ENCODE peak calls at places on chromosomes 12 and 14, in five cellular contexts. H is Panc1, S is substantia nigra, D is right cardiac atrium, O is GM23248. Y is an unnamed sample.

GRCh38 chr12:109291531-109292341 is 17.3 kb downstream of the FOXN4 start:
- DNase-seq in H (no peak), S (peak; percentile 66), D (peak; percentile 87), O (peak; percentile 56), Y (peak; percentile 82)

GRCh38 chr12:111202237-111202592 is 166.7 kb downstream of the PHETA1 start:
- DNase-seq in H (no peak), S (no peak), D (no peak), O (no peak), Y (no peak)

GRCh38 chr14:87044807-87045206 is 948.2 kb downstream of the GALC start:
- DNase-seq in H (no peak), S (no peak), D (no peak), O (no peak), Y (no peak)

GRCh38 chr14:101948666-101949205 is 15.6 kb upstream of the DYNC1H1 start:
- DNase-seq in H (no peak), S (no peak), D (peak; percentile 76), O (peak; percentile 41), Y (no peak)

GRCh38 chr14:21509432-21510143 is 1.6 kb downstream of the METTL3 start:
- DNase-seq in H (no peak), S (no peak), D (no peak), O (no peak), Y (no peak)

GRCh38 chr12:42741771-42742510 is 152.4 kb upstream of the PRICKLE1 start:
- DNase-seq in H (no peak), S (no peak), D (no peak), O (peak; percentile 81), Y (no peak)

GRCh38 chr12:88578821-88579518 is 1.3 kb downstream of the KITLG start:
- DNase-seq in H (no peak), S (no peak), D (peak; percentile 28), O (peak; percentile 60), Y (peak; percentile 7)

GRCh38 chr14:97697772-97698171 is 900.6 kb downstream of the VRK1 start:
- DNase-seq in H (no peak), S (no peak), D (no peak), O (no peak), Y (no peak)

GRCh38 chr14:41606249-41607118 is at the start of gene LRFN5:
- DNase-seq in H (no peak), S (no peak), D (peak; percentile 82), O (peak; percentile 79), Y (peak; percentile 38)

GRCh38 chr12:93526786-93527428 is 45.6 kb upstream of the SOCS2 start:
- DNase-seq in H (no peak), S (no peak), D (no peak), O (peak; percentile 82), Y (no peak)

GRCh38 chr12:8636581-8636980 is 23.9 kb upstream of the AICDA start:
- DNase-seq in H (no peak), S (no peak), D (no peak), O (no peak), Y (no peak)

GRCh38 chr14:64502476-64503183 is 1.0 kb downstream of the ZBTB25 start:
- DNase-seq in H (no peak), S (no peak), D (no peak), O (no peak), Y (no peak)

GRCh38 chr12:61365001-61365400 is 895.2 kb upstream of the USP15 start:
- DNase-seq in H (no peak), S (no peak), D (no peak), O (no peak), Y (no peak)

DNA sequence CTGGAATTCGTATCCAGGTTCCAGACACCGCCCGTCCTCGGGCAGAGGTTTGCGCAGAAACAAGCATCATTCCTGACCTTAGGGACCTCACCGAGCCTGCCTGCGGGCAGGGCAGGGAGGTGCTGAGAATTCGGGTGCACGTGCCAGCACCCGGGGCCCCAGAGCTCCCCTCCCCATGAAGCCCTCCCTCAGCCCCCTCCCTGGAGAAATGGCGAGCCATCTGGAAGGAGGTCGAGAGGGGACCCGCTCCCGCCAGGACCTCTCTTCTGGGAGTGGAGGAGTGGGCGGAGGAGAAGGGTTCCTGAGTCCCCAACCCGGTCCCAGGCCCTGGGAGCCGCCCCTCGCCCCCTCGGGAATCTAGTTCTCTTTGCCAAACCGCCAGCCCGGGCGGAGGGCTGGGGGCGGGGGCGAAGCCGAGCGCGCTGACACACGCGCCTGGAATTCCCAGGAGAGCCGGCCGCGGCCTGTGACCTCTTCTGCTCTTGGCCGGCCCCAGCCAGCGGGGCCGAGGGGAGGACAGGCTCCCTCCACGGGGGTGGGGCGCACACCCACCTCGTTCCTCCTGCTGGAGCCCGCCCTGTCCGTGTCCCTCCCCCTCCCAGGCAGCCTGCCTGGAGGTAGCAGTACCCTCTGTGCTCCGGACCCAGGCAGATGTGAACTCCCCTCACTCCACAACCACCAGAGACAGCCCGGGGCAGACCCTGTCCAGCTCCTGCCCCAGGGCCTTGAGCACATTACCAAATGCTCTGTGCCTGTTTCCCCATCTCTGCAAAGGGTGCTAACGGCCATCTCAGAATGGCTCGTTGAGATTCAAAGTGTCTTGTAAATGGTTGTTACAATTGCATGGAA is 23.0 kb upstream of the GPR132 start:
- DNase-seq in H (no peak), S (no peak), D (peak; percentile 88), O (peak; percentile 84), Y (no peak)
- H3K27ac ChIP-seq in H (peak overlapping the region; percentile 86), S (no peak overlapping the region), D (no peak overlapping the region), O (peak overlapping the region; percentile 86), Y (no peak overlapping the region)

GRCh38 chr12:124608451-124608870 is 41.0 kb upstream of the NCOR2 start:
- DNase-seq in H (no peak), S (no peak), D (no peak), O (no peak), Y (no peak)
- H3K27ac ChIP-seq in H (no peak overlapping the region), S (no peak overlapping the region), D (no peak overlapping the region), O (no peak overlapping the region), Y (no peak overlapping the region)

GRCh38 chr12:131113562-131113961 is 159.9 kb downstream of the ADGRD1 start:
- DNase-seq in H (no peak), S (no peak), D (peak; percentile 20), O (no peak), Y (no peak)
- H3K27ac ChIP-seq in H (no peak overlapping the region), S (no peak overlapping the region), D (no peak overlapping the region), O (no peak overlapping the region), Y (no peak overlapping the region)

GRCh38 chr12:89949457-89950195 is 241.0 kb upstream of the ATP2B1 start:
- DNase-seq in H (peak; percentile 39), S (no peak), D (no peak), O (peak; percentile 87), Y (no peak)

GRCh38 chr12:89951694-89952060 is 243.0 kb upstream of the ATP2B1 start:
- DNase-seq in H (no peak), S (no peak), D (no peak), O (no peak), Y (no peak)

GRCh38 chr12:89950421-89950820 is 241.8 kb upstream of the ATP2B1 start:
- DNase-seq in H (no peak), S (no peak), D (no peak), O (no peak), Y (no peak)

GRCh38 chr12:89948266-89949175 is 239.9 kb upstream of the ATP2B1 start:
- DNase-seq in H (no peak), S (no peak), D (no peak), O (no peak), Y (no peak)

DNA sequence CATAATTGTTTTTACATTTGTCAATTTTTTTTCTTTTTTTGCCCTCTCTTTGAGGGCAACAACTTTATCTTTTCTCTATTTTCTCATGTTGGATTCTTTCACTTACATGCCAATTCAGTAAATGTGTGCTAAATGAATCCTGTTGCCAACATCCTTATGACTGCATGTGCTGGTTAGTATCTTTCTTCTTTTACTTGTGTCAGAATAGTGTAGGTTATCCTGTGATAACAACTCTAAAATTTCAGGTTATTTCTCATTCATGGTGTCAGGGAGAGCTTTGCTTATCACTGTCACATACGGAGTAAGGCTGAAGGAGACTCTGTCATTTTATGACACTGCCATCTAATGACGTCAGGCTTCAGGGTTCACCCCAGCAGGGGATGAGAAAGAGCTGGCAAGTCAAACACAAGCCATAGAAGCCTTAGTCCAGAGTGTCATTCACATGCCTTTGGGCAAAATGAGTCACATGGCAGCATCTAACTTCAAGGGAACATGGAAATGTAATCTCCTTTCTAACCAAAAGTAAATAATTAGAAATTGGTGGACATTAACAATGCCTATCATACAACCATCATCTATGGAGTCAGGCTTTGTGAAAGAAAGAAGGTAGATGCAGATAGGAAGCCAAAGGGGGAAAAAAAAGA is 242.5 kb upstream of the ATP2B1 start:
- DNase-seq in H (no peak), S (no peak), D (no peak), O (peak; percentile 79), Y (no peak)
- H3K27ac ChIP-seq in H (peak overlapping the region; percentile 82), S (no peak overlapping the region), D (no peak overlapping the region), O (peak overlapping the region; percentile 86), Y (no peak overlapping the region)

DNA sequence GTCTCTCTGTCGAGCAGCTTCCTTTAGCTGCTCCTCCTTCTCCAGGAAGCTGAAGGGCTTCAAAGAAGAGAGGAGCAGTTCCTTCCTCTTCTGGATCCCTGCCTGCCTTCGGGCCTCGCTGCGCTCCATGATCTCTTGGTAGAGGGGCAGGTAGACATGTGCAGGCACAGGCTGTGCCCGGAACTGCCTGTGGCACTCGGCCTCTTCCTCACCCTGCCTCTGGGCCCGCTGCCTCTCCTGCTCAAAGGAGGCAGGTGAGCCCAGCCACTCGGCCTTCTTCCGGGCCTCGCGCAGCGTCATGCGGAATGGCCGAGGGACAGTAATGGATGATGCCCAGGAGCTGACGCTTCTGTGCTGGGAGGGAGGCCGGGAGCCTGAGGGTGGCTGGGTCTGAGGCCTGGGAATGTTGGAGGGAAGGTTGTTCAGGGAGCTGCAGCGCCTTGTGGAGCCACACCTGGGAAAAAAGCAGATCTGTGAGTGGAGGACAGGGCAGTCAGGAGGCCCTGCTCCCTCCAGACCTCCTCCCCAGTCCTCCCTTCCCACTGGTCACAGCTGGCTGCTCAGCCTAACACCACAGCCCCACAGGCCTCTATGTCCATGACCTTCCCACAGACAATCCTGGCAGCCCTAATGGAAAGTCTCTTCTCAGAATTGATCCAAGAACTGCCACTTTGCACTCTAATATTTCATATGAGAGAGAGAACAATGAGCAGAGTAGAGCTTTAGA is 5.3 kb downstream of the FAM161B start:
- DNase-seq in H (no peak), S (no peak), D (no peak), O (no peak), Y (no peak)
- H3K27ac ChIP-seq in H (no peak overlapping the region), S (no peak overlapping the region), D (no peak overlapping the region), O (no peak overlapping the region), Y (no peak overlapping the region)

GRCh38 chr12:6978188-6978986 is 7.7 kb downstream of the EMG1 start:
- DNase-seq in H (no peak), S (no peak), D (no peak), O (no peak), Y (no peak)
- H3K27ac ChIP-seq in H (no peak overlapping the region), S (no peak overlapping the region), D (peak overlapping the region; percentile 61), O (no peak overlapping the region), Y (no peak overlapping the region)

DNA sequence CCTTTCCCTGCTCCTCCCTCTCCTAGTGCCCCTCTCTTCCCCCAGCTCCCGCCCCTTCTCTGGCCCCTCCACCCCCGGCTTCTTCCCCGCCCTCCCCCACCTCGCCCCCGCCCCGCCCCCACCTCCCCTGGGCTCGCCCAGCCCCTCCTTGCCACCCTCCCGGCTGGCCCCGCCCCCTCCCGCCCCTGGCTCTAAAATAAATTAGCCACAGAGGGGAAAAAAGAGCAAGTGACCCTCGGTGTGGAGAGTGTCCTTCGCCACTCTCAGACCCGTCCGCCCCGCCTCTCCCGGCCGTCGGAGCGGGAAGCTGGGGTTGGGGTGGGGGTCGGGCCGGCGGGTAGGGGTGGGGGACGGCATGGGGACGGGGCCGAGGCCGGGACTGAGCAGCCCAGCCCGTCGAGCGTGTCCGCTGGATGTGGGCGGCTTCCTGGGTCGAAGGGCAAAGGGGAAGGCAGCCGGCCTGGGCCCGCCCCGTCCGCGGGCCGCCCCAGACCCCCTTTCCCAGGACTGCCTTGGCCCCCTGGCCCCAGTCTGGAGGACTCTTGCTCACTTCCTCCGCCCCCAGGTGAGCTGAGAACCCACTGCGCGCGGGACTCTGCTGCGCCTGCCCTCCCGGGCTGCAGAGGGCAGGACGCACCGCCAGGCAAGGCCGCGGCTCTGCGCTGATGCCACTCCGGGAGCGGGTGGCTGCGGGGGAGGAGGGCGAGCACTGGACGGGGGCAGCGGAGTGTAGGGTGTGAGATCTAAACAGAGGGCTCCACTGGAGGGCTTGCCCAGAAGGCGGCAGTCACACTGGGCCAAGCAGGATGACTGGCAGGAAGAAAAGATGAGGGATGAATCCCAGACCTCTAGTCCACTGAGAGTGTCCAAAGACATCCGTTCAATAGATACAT is 571 bp upstream of the FIGNL2 start:
- DNase-seq in H (no peak), S (no peak), D (no peak), O (no peak), Y (no peak)
- H3K27ac ChIP-seq in H (no peak overlapping the region), S (no peak overlapping the region), D (no peak overlapping the region), O (no peak overlapping the region), Y (no peak overlapping the region)